ENCODE peak calls at places on chromosomes 13 and 19, in ten cellular contexts. N is spleen, Y is GM23338, X is HCT116, W is stomach, H is sigmoid colon, S is HepG2, B is upper lobe of left lung, D is transverse colon, U is prostate gland. V is an unnamed sample.

GRCh38 chr13:71260246-71260645 is 606.8 kb downstream of the DACH1 start:
- DNase-seq in H (no peak), D (no peak), N (no peak), U (no peak), X (no peak), S (no peak), Y (no peak), B (no peak), W (no peak), V (no peak)

GRCh38 chr13:99859178-99860177 is 112.1 kb downstream of the ZIC5 start:
- DNase-seq in U (no peak), D (peak; percentile 31), S (no peak), Y (no peak), N (no peak), X (no peak), B (no peak), H (no peak), W (no peak), V (no peak)

GRCh38 chr13:19572280-19572679 is 10.9 kb upstream of the TPTE2 start:
- DNase-seq in N (no peak), S (no peak), X (no peak), W (no peak), U (no peak), Y (no peak), D (no peak), B (no peak), H (no peak), V (no peak)

GRCh38 chr13:99975626-99976025 is 4.1 kb upstream of the ZIC5 start:
- DNase-seq in S (no peak), U (no peak), H (no peak), Y (peak; percentile 61), W (peak; percentile 10), X (no peak), B (no peak), D (no peak), N (no peak), V (no peak)

GRCh38 chr13:37627428-37627827 is 28.9 kb upstream of the POSTN start:
- DNase-seq in H (no peak), Y (no peak), N (no peak), W (no peak), D (no peak), X (no peak), B (no peak), S (no peak), U (peak; percentile 37), V (no peak)

GRCh38 chr13:74891610-74892009 is 590.4 kb downstream of the TBC1D4 start:
- DNase-seq in D (no peak), N (no peak), U (peak; percentile 57), H (no peak), Y (no peak), X (no peak), W (no peak), S (no peak), B (no peak), V (no peak)

GRCh38 chr13:107124129-107124718 is 556.3 kb upstream of the ARGLU1 start:
- DNase-seq in X (no peak), N (no peak), W (no peak), D (no peak), S (peak; percentile 18), B (no peak), H (no peak), Y (peak; percentile 46), U (no peak), V (no peak)

GRCh38 chr13:113588394-113589111 is 4.0 kb downstream of the TFDP1 start:
- DNase-seq in N (peak; percentile 41), W (peak; percentile 4), U (no peak), Y (no peak), D (no peak), S (no peak), B (no peak), H (no peak), X (no peak), V (no peak)

GRCh38 chr13:101473458-101473857 is 21.0 kb downstream of the ITGBL1 start:
- DNase-seq in B (no peak), N (no peak), X (no peak), W (no peak), D (no peak), H (no peak), Y (no peak), U (no peak), S (no peak), V (no peak)

GRCh38 chr19:35168261-35168660 is 13.7 kb downstream of the FXYD5 start:
- DNase-seq in X (no peak), S (no peak), U (no peak), H (peak; percentile 17), B (no peak), W (no peak), Y (no peak), N (no peak), D (no peak), V (no peak)

GRCh38 chr13:22232186-22232585 is 561.3 kb downstream of the FGF9 start:
- DNase-seq in Y (no peak), X (no peak), B (no peak), N (no peak), D (no peak), U (no peak), W (no peak), S (no peak), H (no peak), V (no peak)

GRCh38 chr13:22240716-22241115 is 569.8 kb downstream of the FGF9 start:
- DNase-seq in Y (no peak), W (no peak), S (no peak), N (no peak), X (no peak), U (no peak), B (no peak), H (no peak), D (no peak), V (no peak)

GRCh38 chr13:22235285-22235949 is 564.5 kb downstream of the FGF9 start:
- DNase-seq in H (no peak), B (no peak), N (no peak), Y (peak; percentile 27), S (no peak), W (no peak), U (no peak), D (no peak), X (peak; percentile 18), V (no peak)

GRCh38 chr13:22238269-22238668 is 567.4 kb downstream of the FGF9 start:
- DNase-seq in D (no peak), Y (no peak), W (no peak), H (no peak), U (no peak), B (no peak), N (no peak), X (no peak), S (no peak), V (no peak)

DNA sequence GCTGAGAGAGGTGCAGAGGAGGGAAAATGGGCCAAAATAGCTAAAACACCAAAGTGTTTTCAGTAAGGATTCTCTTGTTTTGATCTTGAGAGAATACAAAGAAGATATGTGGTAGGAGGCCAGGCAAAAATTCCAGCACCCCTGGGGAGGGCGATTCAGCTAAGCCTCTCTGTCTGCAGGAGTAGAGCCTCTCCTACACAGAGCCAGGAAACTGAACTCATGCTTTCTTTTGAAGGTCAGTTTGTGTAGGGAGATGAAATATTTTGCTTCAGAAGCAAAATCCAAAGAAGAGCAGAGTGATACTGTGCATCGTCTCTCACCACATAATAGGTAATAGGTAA is 565.0 kb downstream of the FGF9 start:
- DNase-seq in N (no peak), H (no peak), S (no peak), D (no peak), W (no peak), B (no peak), Y (peak; percentile 74), U (no peak), X (no peak), V (no peak)
- TF ChIP-seq POLR2AphosphoS5 in N (no peak), H (no peak), S (no peak), D (no peak), W (no peak), B (no peak), Y (no peak), U (no peak), X (no peak), V (no peak)

GRCh38 chr19:4097501-4097900 is 26.4 kb downstream of the MAP2K2 start:
- DNase-seq in U (no peak), B (peak; percentile 55), Y (no peak), S (no peak), X (no peak), H (no peak), D (no peak), W (no peak), N (no peak), V (no peak)
- TF ChIP-seq POLR2AphosphoS5 in U (peak; percentile 32), B (no peak), Y (no peak), S (no peak), X (no peak), H (no peak), D (no peak), W (peak; percentile 5), N (peak; percentile 67), V (no peak)

GRCh38 chr13:33280550-33280905 is 5.0 kb downstream of the STARD13 start:
- DNase-seq in D (no peak), N (no peak), H (no peak), W (no peak), S (no peak), Y (no peak), X (no peak), B (no peak), U (no peak), V (no peak)

GRCh38 chr13:33278923-33279322 is 6.6 kb downstream of the STARD13 start:
- DNase-seq in U (no peak), H (no peak), W (no peak), D (no peak), X (no peak), N (no peak), Y (no peak), S (no peak), B (no peak), V (no peak)

GRCh38 chr13:33279414-33279813 is 6.1 kb downstream of the STARD13 start:
- DNase-seq in S (no peak), D (peak; percentile 64), B (no peak), Y (no peak), W (no peak), N (no peak), X (no peak), U (peak; percentile 54), H (no peak), V (no peak)

GRCh38 chr13:33280923-33281322 is 4.6 kb downstream of the STARD13 start:
- DNase-seq in S (no peak), X (no peak), W (no peak), D (no peak), N (no peak), H (no peak), Y (no peak), U (no peak), B (no peak), V (no peak)

GRCh38 chr13:33279898-33280549 is 5.5 kb downstream of the STARD13 start:
- DNase-seq in H (no peak), Y (no peak), S (peak; percentile 47), U (peak; percentile 31), D (no peak), W (no peak), N (no peak), X (no peak), B (no peak), V (no peak)
- TF ChIP-seq POLR2AphosphoS5 in H (no peak), Y (no peak), S (no peak), U (peak; percentile 3), D (no peak), W (no peak), N (no peak), X (no peak), B (peak; percentile 23), V (no peak)

DNA sequence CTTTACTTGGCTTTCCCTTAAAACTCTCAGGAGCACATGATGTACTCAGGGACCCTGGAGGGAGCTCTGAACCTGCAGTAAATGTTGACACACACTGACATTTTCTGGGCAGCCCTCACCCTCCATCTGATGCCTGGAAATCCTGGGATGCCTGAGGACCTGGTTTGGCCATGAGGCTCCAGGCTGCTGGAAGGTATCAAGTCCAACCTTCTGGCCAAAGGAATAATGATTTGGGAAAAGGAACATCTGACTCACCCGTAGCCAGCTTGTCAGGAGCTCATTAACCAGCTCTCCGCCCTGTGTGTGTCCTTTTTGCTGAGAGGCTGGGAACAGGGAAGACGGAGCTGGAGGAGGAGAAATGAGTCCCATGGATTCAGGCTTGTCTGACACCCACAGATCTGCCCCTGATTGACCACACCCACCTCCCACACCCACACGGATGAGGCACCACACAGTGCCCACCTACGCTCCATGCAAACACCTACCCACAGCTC is 10.3 kb downstream of the ZNF558 start:
- DNase-seq in D (no peak), B (no peak), N (no peak), S (no peak), U (no peak), H (no peak), W (no peak), X (no peak), Y (no peak), V (no peak)
- TF ChIP-seq POLR2AphosphoS5 in D (peak; percentile 48), B (no peak), N (no peak), S (no peak), U (no peak), H (peak; percentile 83), W (no peak), X (no peak), Y (no peak), V (no peak)

V was measured in GM12891.